ENCODE peak calls at places on chromosomes 16 and 17, in eight cellular contexts. One of them, this sample, is unnamed.

GRCh38 chr16:391885-392335 is 5.1 kb upstream of the NME4 start:
- DNase-seq in aorta: no peak
- DNase-seq in bronchial epithelial cell: peak; percentile 55
- DNase-seq in astrocyte of the cerebellum: peak; percentile 43
- DNase-seq in pancreas: peak; percentile 32
- DNase-seq in CD8-positive, alpha-beta memory T cell: peak; percentile 79
- DNase-seq in neural progenitor cell: peak; percentile 75
- DNase-seq in A549: peak; percentile 76
- DNase-seq in this sample: peak; percentile 85

GRCh38 chr17:55117063-55117611 is 147.6 kb upstream of the HLF start:
- DNase-seq in aorta: no peak
- DNase-seq in bronchial epithelial cell: peak; percentile 13
- DNase-seq in astrocyte of the cerebellum: no peak
- DNase-seq in pancreas: no peak
- DNase-seq in CD8-positive, alpha-beta memory T cell: no peak
- DNase-seq in neural progenitor cell: no peak
- DNase-seq in A549: no peak
- DNase-seq in this sample: no peak

GRCh38 chr16:13507530-13507929 is 412.4 kb upstream of the ERCC4 start:
- DNase-seq in aorta: no peak
- DNase-seq in bronchial epithelial cell: no peak
- DNase-seq in astrocyte of the cerebellum: no peak
- DNase-seq in pancreas: no peak
- DNase-seq in CD8-positive, alpha-beta memory T cell: no peak
- DNase-seq in neural progenitor cell: no peak
- DNase-seq in A549: no peak
- DNase-seq in this sample: no peak

GRCh38 chr17:44083250-44083849 is 12.8 kb downstream of the G6PC3 start:
- DNase-seq in aorta: no peak
- DNase-seq in bronchial epithelial cell: peak; percentile 47
- DNase-seq in astrocyte of the cerebellum: no peak
- DNase-seq in pancreas: no peak
- DNase-seq in CD8-positive, alpha-beta memory T cell: no peak
- DNase-seq in neural progenitor cell: no peak
- DNase-seq in A549: peak; percentile 87
- DNase-seq in this sample: no peak

GRCh38 chr16:49315602-49316001 is 34.0 kb upstream of the CBLN1 start:
- DNase-seq in aorta: no peak
- DNase-seq in bronchial epithelial cell: no peak
- DNase-seq in astrocyte of the cerebellum: no peak
- DNase-seq in pancreas: no peak
- DNase-seq in CD8-positive, alpha-beta memory T cell: no peak
- DNase-seq in neural progenitor cell: no peak
- DNase-seq in A549: no peak
- DNase-seq in this sample: no peak

GRCh38 chr17:78609198-78609597 is 32.0 kb upstream of the DNAH17 start:
- DNase-seq in aorta: peak; percentile 47
- DNase-seq in bronchial epithelial cell: no peak
- DNase-seq in astrocyte of the cerebellum: no peak
- DNase-seq in pancreas: no peak
- DNase-seq in CD8-positive, alpha-beta memory T cell: no peak
- DNase-seq in neural progenitor cell: no peak
- DNase-seq in A549: no peak
- DNase-seq in this sample: no peak

GRCh38 chr17:8151120-8151640 is 1.0 kb downstream of the PER1 start:
- DNase-seq in aorta: peak; percentile 96
- DNase-seq in bronchial epithelial cell: peak; percentile 54
- DNase-seq in astrocyte of the cerebellum: peak; percentile 79
- DNase-seq in pancreas: peak; percentile 80
- DNase-seq in CD8-positive, alpha-beta memory T cell: peak; percentile 95
- DNase-seq in neural progenitor cell: peak; percentile 86
- DNase-seq in A549: no peak
- DNase-seq in this sample: peak; percentile 96

GRCh38 chr16:71882505-71883192 is 1.3 kb downstream of the ZNF821 start:
- DNase-seq in aorta: no peak
- DNase-seq in bronchial epithelial cell: peak; percentile 84
- DNase-seq in astrocyte of the cerebellum: peak; percentile 69
- DNase-seq in pancreas: peak; percentile 48
- DNase-seq in CD8-positive, alpha-beta memory T cell: peak; percentile 79
- DNase-seq in neural progenitor cell: peak; percentile 86
- DNase-seq in A549: peak; percentile 83
- DNase-seq in this sample: peak; percentile 79

GRCh38 chr17:40316571-40317344 is 7.8 kb downstream of the RARA start:
- DNase-seq in aorta: peak; percentile 80
- DNase-seq in bronchial epithelial cell: peak; percentile 55
- DNase-seq in astrocyte of the cerebellum: no peak
- DNase-seq in pancreas: peak; percentile 63
- DNase-seq in CD8-positive, alpha-beta memory T cell: no peak
- DNase-seq in neural progenitor cell: peak; percentile 85
- DNase-seq in A549: peak; percentile 82
- DNase-seq in this sample: peak; percentile 81

GRCh38 chr17:22517716-22518115 is 825.4 kb downstream of the KCNJ18 start:
- DNase-seq in aorta: no peak
- DNase-seq in bronchial epithelial cell: no peak
- DNase-seq in astrocyte of the cerebellum: no peak
- DNase-seq in pancreas: no peak
- DNase-seq in CD8-positive, alpha-beta memory T cell: no peak
- DNase-seq in neural progenitor cell: no peak
- DNase-seq in A549: no peak
- DNase-seq in this sample: no peak

GRCh38 chr17:76537288-76537577 is 276 bp downstream of the CYGB start:
- DNase-seq in aorta: peak; percentile 69
- DNase-seq in bronchial epithelial cell: no peak
- DNase-seq in astrocyte of the cerebellum: no peak
- DNase-seq in pancreas: no peak
- DNase-seq in CD8-positive, alpha-beta memory T cell: no peak
- DNase-seq in neural progenitor cell: no peak
- DNase-seq in A549: no peak
- DNase-seq in this sample: no peak

GRCh38 chr17:55225237-55225636 is 39.5 kb upstream of the HLF start:
- DNase-seq in aorta: no peak
- DNase-seq in bronchial epithelial cell: no peak
- DNase-seq in astrocyte of the cerebellum: no peak
- DNase-seq in pancreas: no peak
- DNase-seq in CD8-positive, alpha-beta memory T cell: no peak
- DNase-seq in neural progenitor cell: no peak
- DNase-seq in A549: no peak
- DNase-seq in this sample: no peak

GRCh38 chr17:18859256-18859655 is 1.3 kb downstream of the PRPSAP2 start:
- DNase-seq in aorta: no peak
- DNase-seq in bronchial epithelial cell: peak; percentile 47
- DNase-seq in astrocyte of the cerebellum: no peak
- DNase-seq in pancreas: no peak
- DNase-seq in CD8-positive, alpha-beta memory T cell: no peak
- DNase-seq in neural progenitor cell: peak; percentile 33
- DNase-seq in A549: no peak
- DNase-seq in this sample: no peak

GRCh38 chr17:75338335-75338734 is 49.1 kb upstream of the SLC25A19 start:
- DNase-seq in aorta: no peak
- DNase-seq in bronchial epithelial cell: no peak
- DNase-seq in astrocyte of the cerebellum: no peak
- DNase-seq in pancreas: no peak
- DNase-seq in CD8-positive, alpha-beta memory T cell: no peak
- DNase-seq in neural progenitor cell: no peak
- DNase-seq in A549: no peak
- DNase-seq in this sample: no peak

GRCh38 chr17:79841369-79842135 is 2.3 kb upstream of the CBX4 start:
- DNase-seq in aorta: no peak
- DNase-seq in bronchial epithelial cell: no peak
- DNase-seq in astrocyte of the cerebellum: no peak
- DNase-seq in pancreas: peak; percentile 14
- DNase-seq in CD8-positive, alpha-beta memory T cell: no peak
- DNase-seq in neural progenitor cell: peak; percentile 54
- DNase-seq in A549: no peak
- DNase-seq in this sample: no peak

GRCh38 chr17:79840204-79840988 is 1.2 kb upstream of the CBX4 start:
- DNase-seq in aorta: peak; percentile 84
- DNase-seq in bronchial epithelial cell: no peak
- DNase-seq in astrocyte of the cerebellum: no peak
- DNase-seq in pancreas: peak; percentile 43
- DNase-seq in CD8-positive, alpha-beta memory T cell: no peak
- DNase-seq in neural progenitor cell: peak; percentile 78
- DNase-seq in A549: no peak
- DNase-seq in this sample: peak; percentile 28

GRCh38 chr17:79839363-79840203 is at the start of gene CBX4:
- DNase-seq in aorta: peak; percentile 97
- DNase-seq in bronchial epithelial cell: peak; percentile 71
- DNase-seq in astrocyte of the cerebellum: peak; percentile 66
- DNase-seq in pancreas: peak; percentile 97
- DNase-seq in CD8-positive, alpha-beta memory T cell: peak; percentile 82
- DNase-seq in neural progenitor cell: peak; percentile 97
- DNase-seq in A549: peak; percentile 87
- DNase-seq in this sample: peak; percentile 92

GRCh38 chr17:79842136-79842655 is 3.0 kb upstream of the CBX4 start:
- DNase-seq in aorta: no peak
- DNase-seq in bronchial epithelial cell: no peak
- DNase-seq in astrocyte of the cerebellum: no peak
- DNase-seq in pancreas: peak; percentile 14
- DNase-seq in CD8-positive, alpha-beta memory T cell: no peak
- DNase-seq in neural progenitor cell: peak; percentile 41
- DNase-seq in A549: no peak
- DNase-seq in this sample: no peak

DNA sequence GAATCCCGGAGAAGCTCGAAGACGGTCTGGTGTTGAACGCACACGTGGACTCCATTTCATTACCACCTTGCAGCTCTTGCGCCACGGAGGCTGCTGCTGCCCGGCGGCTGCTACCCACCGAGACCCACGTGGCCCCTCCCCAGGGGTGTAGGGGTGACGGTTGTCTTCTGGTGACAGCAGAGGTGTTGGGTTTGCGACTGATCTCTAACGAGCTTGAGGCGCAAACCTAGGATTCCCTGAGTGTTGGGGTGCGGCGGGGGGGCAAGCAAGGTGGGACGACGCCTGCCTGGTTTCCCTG is 1.7 kb upstream of the CBX4 start:
- DNase-seq in aorta: no peak
- DNase-seq in bronchial epithelial cell: no peak
- DNase-seq in astrocyte of the cerebellum: no peak
- DNase-seq in pancreas: peak; percentile 23
- DNase-seq in CD8-positive, alpha-beta memory T cell: no peak
- DNase-seq in neural progenitor cell: no peak
- DNase-seq in A549: no peak
- DNase-seq in this sample: no peak
- H3K4me3 ChIP-seq in aorta: no peak overlapping the region
- H3K4me3 ChIP-seq in bronchial epithelial cell: no peak overlapping the region
- H3K4me3 ChIP-seq in astrocyte of the cerebellum: no peak overlapping the region
- H3K4me3 ChIP-seq in pancreas: no peak overlapping the region
- H3K4me3 ChIP-seq in CD8-positive, alpha-beta memory T cell: no peak overlapping the region
- H3K4me3 ChIP-seq in neural progenitor cell: no peak overlapping the region
- H3K4me3 ChIP-seq in A549: peak overlapping the region; percentile 82
- H3K4me3 ChIP-seq in this sample: no peak overlapping the region

GRCh38 chr17:67810464-67810863 is 14.8 kb upstream of the BPTF start:
- DNase-seq in aorta: no peak
- DNase-seq in bronchial epithelial cell: no peak
- DNase-seq in astrocyte of the cerebellum: no peak
- DNase-seq in pancreas: no peak
- DNase-seq in CD8-positive, alpha-beta memory T cell: no peak
- DNase-seq in neural progenitor cell: no peak
- DNase-seq in A549: no peak
- DNase-seq in this sample: no peak
- H3K4me3 ChIP-seq in aorta: no peak overlapping the region
- H3K4me3 ChIP-seq in bronchial epithelial cell: no peak overlapping the region
- H3K4me3 ChIP-seq in astrocyte of the cerebellum: no peak overlapping the region
- H3K4me3 ChIP-seq in pancreas: no peak overlapping the region
- H3K4me3 ChIP-seq in CD8-positive, alpha-beta memory T cell: no peak overlapping the region
- H3K4me3 ChIP-seq in neural progenitor cell: no peak overlapping the region
- H3K4me3 ChIP-seq in A549: no peak overlapping the region
- H3K4me3 ChIP-seq in this sample: no peak overlapping the region

DNA sequence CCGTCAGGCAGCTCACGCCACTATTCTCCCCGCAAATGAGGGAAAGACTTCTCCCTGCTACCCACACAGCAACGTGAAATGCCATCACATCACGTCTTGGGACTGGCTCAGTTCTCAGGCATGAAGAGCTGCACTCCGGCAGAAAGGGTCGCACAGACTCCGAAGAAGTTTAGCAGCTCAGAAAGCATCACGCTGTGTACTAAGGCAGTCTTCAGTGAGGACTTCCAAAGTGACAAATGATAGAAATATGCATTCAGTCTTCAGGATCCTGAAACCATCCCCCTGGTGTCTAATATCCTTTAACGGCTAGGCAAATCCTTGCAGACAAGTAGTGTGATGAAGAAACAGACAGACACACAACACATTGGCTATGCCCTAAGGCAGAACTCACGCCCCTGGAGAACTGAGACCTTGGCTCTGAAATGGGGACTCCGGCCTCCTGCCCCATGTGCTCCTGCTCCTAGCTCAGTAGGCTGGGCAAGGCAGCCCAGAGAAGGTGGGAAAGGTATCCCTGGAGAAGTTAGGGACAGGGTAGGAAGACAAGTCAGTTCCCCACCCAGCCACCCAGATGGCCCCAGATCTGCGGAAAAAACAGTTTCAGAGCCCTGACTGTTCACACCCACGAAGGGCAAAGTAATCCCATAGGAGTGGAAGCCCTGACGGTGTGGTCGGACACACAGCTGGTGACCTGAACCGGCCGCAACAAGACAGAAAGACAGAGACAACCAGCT is 1.6 kb downstream of the XYLT1 start:
- DNase-seq in aorta: no peak
- DNase-seq in bronchial epithelial cell: no peak
- DNase-seq in astrocyte of the cerebellum: peak; percentile 28
- DNase-seq in pancreas: no peak
- DNase-seq in CD8-positive, alpha-beta memory T cell: no peak
- DNase-seq in neural progenitor cell: peak; percentile 17
- DNase-seq in A549: no peak
- DNase-seq in this sample: peak; percentile 72
- H3K4me3 ChIP-seq in aorta: peak overlapping the region; percentile 94
- H3K4me3 ChIP-seq in bronchial epithelial cell: no peak overlapping the region
- H3K4me3 ChIP-seq in astrocyte of the cerebellum: peak overlapping the region; percentile 65
- H3K4me3 ChIP-seq in pancreas: peak overlapping the region; percentile 75
- H3K4me3 ChIP-seq in CD8-positive, alpha-beta memory T cell: peak overlapping the region; percentile 73
- H3K4me3 ChIP-seq in neural progenitor cell: peak overlapping the region; percentile 82
- H3K4me3 ChIP-seq in A549: no peak overlapping the region
- H3K4me3 ChIP-seq in this sample: peak overlapping the region; percentile 78

DNA sequence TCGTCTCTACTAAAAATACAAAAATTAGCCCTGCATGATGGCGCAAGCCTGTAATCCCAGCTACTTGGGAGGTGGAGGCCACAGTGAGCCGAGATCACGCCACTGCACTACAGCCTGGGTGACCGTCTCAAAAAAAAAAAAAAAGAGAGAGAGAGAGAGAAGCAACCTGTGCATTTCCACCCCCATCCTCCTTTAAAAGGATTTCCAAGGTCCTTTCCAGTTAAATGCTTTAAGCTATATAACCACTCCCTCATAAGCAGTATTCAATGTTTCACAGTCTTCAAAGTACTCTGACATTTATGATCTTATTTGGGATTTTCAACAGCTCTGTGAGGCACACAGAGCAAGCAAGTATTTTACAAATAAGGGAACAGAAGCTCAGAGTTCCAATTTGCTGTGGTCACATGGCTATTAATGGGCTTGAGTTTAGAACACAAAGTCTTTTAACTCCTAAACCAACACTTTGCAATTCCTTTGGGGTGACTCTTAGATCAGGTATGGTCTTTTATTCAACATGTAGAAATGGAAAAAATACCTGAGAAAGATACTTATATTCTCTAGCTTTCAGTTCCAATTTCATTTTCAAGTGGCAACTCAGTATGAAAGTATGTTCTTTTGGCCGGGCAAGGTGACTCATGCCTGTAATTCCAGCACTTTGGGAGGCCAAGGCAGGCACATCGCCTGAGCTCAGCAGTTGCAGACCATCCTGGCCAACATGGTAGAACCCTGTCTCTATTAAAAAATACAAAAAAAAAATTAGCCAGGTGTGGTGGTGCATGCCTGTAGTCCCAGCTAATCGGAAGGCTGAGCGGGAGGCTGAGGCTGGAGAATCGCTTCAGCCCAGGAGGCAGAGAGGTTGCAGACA is 31.3 kb downstream of the SPOP start:
- DNase-seq in aorta: peak; percentile 71
- DNase-seq in bronchial epithelial cell: peak; percentile 91
- DNase-seq in astrocyte of the cerebellum: peak; percentile 53
- DNase-seq in pancreas: no peak
- DNase-seq in CD8-positive, alpha-beta memory T cell: no peak
- DNase-seq in neural progenitor cell: no peak
- DNase-seq in A549: no peak
- DNase-seq in this sample: peak; percentile 86
- H3K4me3 ChIP-seq in aorta: no peak overlapping the region
- H3K4me3 ChIP-seq in bronchial epithelial cell: peak overlapping the region; percentile 16
- H3K4me3 ChIP-seq in astrocyte of the cerebellum: peak overlapping the region; percentile 9
- H3K4me3 ChIP-seq in pancreas: no peak overlapping the region
- H3K4me3 ChIP-seq in CD8-positive, alpha-beta memory T cell: no peak overlapping the region
- H3K4me3 ChIP-seq in neural progenitor cell: no peak overlapping the region
- H3K4me3 ChIP-seq in A549: no peak overlapping the region
- H3K4me3 ChIP-seq in this sample: peak overlapping the region; percentile 9

This sample was measured in astrocyte of the spinal cord.